ENCODE peak calls at places on chromosomes 5 and 9, in ten cellular contexts. X is effector CD4-positive, alpha-beta T cell; Z is A549; C is H54; N is adrenal gland; R is HFF-Myc; K is iPS DF 6.9; V is Ammon's horn; D is effector memory CD8-positive, alpha-beta T cell; E is ovary. Y is an unnamed sample.

GRCh38 chr9:95383845-95384244 is 66.3 kb upstream of the FANCC start:
- DNase-seq in N (no peak), R (no peak), D (no peak), C (no peak), E (no peak), X (no peak), Z (peak; percentile 14), K (no peak), V (no peak), Y (no peak)

GRCh38 chr5:97297063-97297715 is 114.1 kb upstream of the RIOK2 start:
- DNase-seq in D (no peak), K (peak; percentile 13), V (peak; percentile 38), C (peak; percentile 13), N (no peak), X (no peak), R (peak; percentile 2), E (no peak), Z (peak; percentile 31), Y (peak; percentile 5)

GRCh38 chr9:127741831-127742434 is 6.8 kb upstream of the TOR2A start:
- DNase-seq in E (peak; percentile 77), V (peak; percentile 83), X (no peak), D (no peak), R (no peak), K (peak; percentile 91), Z (peak; percentile 81), N (peak; percentile 97), C (peak; percentile 89), Y (peak; percentile 22)

GRCh38 chr5:141172381-141173204 is at the start of gene PCDHB7:
- DNase-seq in V (peak; percentile 45), D (no peak), C (peak; percentile 51), N (no peak), R (no peak), Z (peak; percentile 31), X (no peak), E (no peak), K (peak; percentile 50), Y (no peak)

GRCh38 chr5:107687404-107687803 is 16.7 kb upstream of the EFNA5 start:
- DNase-seq in C (no peak), K (no peak), V (no peak), N (no peak), Z (no peak), X (no peak), E (no peak), D (no peak), R (no peak), Y (no peak)

GRCh38 chr5:137734962-137735530 is 843 bp downstream of the KLHL3 start:
- DNase-seq in N (peak; percentile 64), D (no peak), C (no peak), X (peak; percentile 3), R (no peak), K (no peak), V (no peak), E (peak; percentile 35), Z (no peak), Y (no peak)

GRCh38 chr9:99513441-99514112 is 291.5 kb downstream of the SEC61B start:
- DNase-seq in D (no peak), Z (no peak), V (no peak), E (no peak), C (no peak), K (no peak), R (no peak), N (no peak), X (no peak), Y (no peak)

GRCh38 chr9:842918-843468 is 1.5 kb downstream of the DMRT1 start:
- DNase-seq in Z (no peak), C (no peak), E (no peak), K (no peak), V (no peak), N (no peak), X (no peak), R (no peak), D (no peak), Y (no peak)

GRCh38 chr5:157362502-157362901 is 96.6 kb downstream of the CYFIP2 start:
- DNase-seq in N (no peak), Z (no peak), X (no peak), D (no peak), C (no peak), K (no peak), E (no peak), V (no peak), R (no peak), Y (no peak)

GRCh38 chr9:14221558-14221957 is 92.4 kb downstream of the NFIB start:
- DNase-seq in E (no peak), C (peak; percentile 40), R (peak; percentile 20), K (no peak), Z (peak; percentile 79), X (no peak), N (no peak), D (no peak), V (no peak), Y (no peak)

GRCh38 chr5:55421074-55421529 is 113.3 kb downstream of the MTREX start:
- DNase-seq in V (no peak), E (no peak), K (no peak), X (no peak), N (no peak), C (no peak), Z (no peak), D (no peak), R (no peak), Y (peak; percentile 19)

GRCh38 chr9:71037521-71037920 is 83.9 kb downstream of the TRPM3 start:
- DNase-seq in C (no peak), R (no peak), E (no peak), D (no peak), V (no peak), X (no peak), N (no peak), Z (no peak), K (no peak), Y (no peak)

GRCh38 chr9:129414377-129415021 is 206.4 kb downstream of the C9orf50 start:
- DNase-seq in R (no peak), X (peak; percentile 41), Z (peak; percentile 50), V (no peak), D (peak; percentile 30), K (no peak), N (no peak), C (no peak), E (peak; percentile 73), Y (no peak)

GRCh38 chr9:86041331-86041741 is 58.0 kb downstream of the GOLM1 start:
- DNase-seq in C (no peak), X (no peak), K (no peak), Z (no peak), N (peak; percentile 68), R (no peak), D (no peak), V (no peak), E (no peak), Y (peak; percentile 20)

GRCh38 chr9:29245351-29245750 is 1672.1 kb upstream of the C9orf72 start:
- DNase-seq in E (no peak), C (no peak), N (no peak), K (no peak), R (no peak), X (no peak), D (no peak), V (no peak), Z (no peak), Y (no peak)

GRCh38 chr5:176529116-176529823 is 7.9 kb downstream of the RNF44 start:
- DNase-seq in V (no peak), R (no peak), C (no peak), N (no peak), Z (no peak), D (no peak), X (no peak), K (no peak), E (no peak), Y (no peak)

GRCh38 chr9:17802249-17802857 is 223.5 kb downstream of the SH3GL2 start:
- DNase-seq in Z (peak; percentile 4), E (no peak), D (no peak), K (no peak), V (no peak), N (no peak), X (no peak), C (no peak), R (peak; percentile 9), Y (no peak)